ENCODE peak calls at places on chromosomes 7 and 10, in five cellular contexts. E is stimulated activated CD4-positive, alpha-beta T cell treated with anti-CD3 and anti-CD28 coated beads, Interleukin-15, amount 100 ng/mL, for 1 hour; Z is EH; R is heart right ventricle; G is DMS153. Y is an unnamed sample.

GRCh38 chr7:2639151-2639993 is 7.6 kb downstream of the TTYH3 start:
- DNase-seq in Z (no peak), G (no peak), E (no peak), R (peak; percentile 46), Y (no peak)

GRCh38 chr7:107118109-107118900 is 50.5 kb upstream of the HBP1 start:
- DNase-seq in Z (peak; percentile 56), E (no peak), G (no peak), R (no peak), Y (no peak)

GRCh38 chr10:14468022-14468421 is 137.3 kb upstream of the FRMD4A start:
- DNase-seq in R (no peak), G (no peak), Z (peak; percentile 13), E (no peak), Y (peak; percentile 55)

GRCh38 chr7:136957391-136957790 is 88.9 kb downstream of the CHRM2 start:
- DNase-seq in R (no peak), Z (peak; percentile 59), E (no peak), G (no peak), Y (no peak)

GRCh38 chr10:17340144-17340829 is 112.2 kb downstream of the VIM start:
- DNase-seq in Z (no peak), R (no peak), G (no peak), E (no peak), Y (no peak)

GRCh38 chr10:31836569-31837406 is 91.8 kb downstream of the ARHGAP12 start:
- DNase-seq in E (no peak), G (no peak), R (no peak), Z (peak; percentile 44), Y (peak; percentile 4)

GRCh38 chr7:16212032-16212431 is 209.3 kb downstream of the CRPPA start:
- DNase-seq in Z (no peak), G (no peak), E (no peak), R (no peak), Y (no peak)

GRCh38 chr10:7972367-7972766 is 82.1 kb upstream of the GATA3 start:
- DNase-seq in G (no peak), E (no peak), R (no peak), Z (no peak), Y (no peak)

GRCh38 chr7:43071604-43072003 is 40.8 kb upstream of the HECW1 start:
- DNase-seq in E (peak; percentile 1), Z (peak; percentile 16), G (no peak), R (no peak), Y (no peak)

GRCh38 chr7:157719705-157720655 is 383.2 kb downstream of the DNAJB6 start:
- DNase-seq in G (no peak), E (no peak), R (no peak), Z (no peak), Y (no peak)

GRCh38 chr7:134827436-134827835 is 48.0 kb downstream of the CALD1 start:
- DNase-seq in G (no peak), R (no peak), Z (no peak), E (no peak), Y (no peak)

GRCh38 chr10:132465889-132466519 is 69.0 kb downstream of the PWWP2B start:
- DNase-seq in Z (no peak), G (no peak), R (no peak), E (no peak), Y (no peak)

GRCh38 chr10:62760401-62760800 is 44.1 kb upstream of the ADO start:
- DNase-seq in E (no peak), G (no peak), Z (no peak), R (peak; percentile 19), Y (no peak)

GRCh38 chr10:80529604-80530003 is 8.1 kb upstream of the SH2D4B start:
- DNase-seq in E (no peak), R (no peak), Z (no peak), G (no peak), Y (no peak)

GRCh38 chr10:99339077-99339476 is 9.9 kb downstream of the CNNM1 start:
- DNase-seq in Z (peak; percentile 68), G (no peak), R (no peak), E (no peak), Y (no peak)

GRCh38 chr10:63664341-63664885 is 143.2 kb downstream of the REEP3 start:
- DNase-seq in R (no peak), G (peak; percentile 68), Z (no peak), E (no peak), Y (peak; percentile 77)

GRCh38 chr10:1454428-1454827 is 282.9 kb downstream of the ADARB2 start:
- DNase-seq in G (peak; percentile 51), R (no peak), Z (no peak), E (no peak), Y (no peak)

GRCh38 chr10:132481690-132482089 is 55.9 kb upstream of the INPP5A start:
- DNase-seq in G (no peak), Z (no peak), E (no peak), R (no peak), Y (no peak)

GRCh38 chr10:71259815-71260501 is 47.6 kb downstream of the UNC5B start:
- DNase-seq in Z (peak; percentile 24), G (no peak), E (no peak), R (peak; percentile 41), Y (no peak)

GRCh38 chr7:96004598-96004997 is 232.2 kb downstream of the DYNC1I1 start:
- DNase-seq in R (no peak), G (no peak), E (no peak), Z (peak; percentile 23), Y (no peak)

GRCh38 chr10:114309111-114309651 is 70.1 kb downstream of the VWA2 start:
- DNase-seq in R (no peak), Z (peak; percentile 58), G (no peak), E (no peak), Y (no peak)

GRCh38 chr7:108455524-108455832 is 758 bp downstream of the NRCAM start:
- DNase-seq in Z (no peak), G (no peak), E (no peak), R (no peak), Y (peak; percentile 80)

GRCh38 chr10:132248455-132249231 is 59.1 kb downstream of the STK32C start:
- DNase-seq in Z (peak; percentile 64), G (peak; percentile 38), R (peak; percentile 73), E (peak; percentile 60), Y (peak; percentile 86)

GRCh38 chr10:70418229-70418628 is 14.3 kb downstream of the EIF4EBP2 start:
- DNase-seq in G (no peak), E (no peak), Z (peak; percentile 63), R (no peak), Y (no peak)

GRCh38 chr7:41731486-41732278 is 28.8 kb upstream of the INHBA start:
- DNase-seq in Z (no peak), E (no peak), R (no peak), G (no peak), Y (no peak)

GRCh38 chr10:49620841-49621378 is 7.1 kb downstream of the CHAT start:
- DNase-seq in R (no peak), G (no peak), E (no peak), Z (no peak), Y (no peak)

GRCh38 chr10:17169807-17170206 is 31.7 kb downstream of the TRDMT1 start:
- DNase-seq in G (no peak), R (no peak), E (no peak), Z (no peak), Y (no peak)

GRCh38 chr10:79025113-79025832 is 43.5 kb upstream of the ZMIZ1 start:
- DNase-seq in R (no peak), G (peak; percentile 12), Z (no peak), E (no peak), Y (no peak)

GRCh38 chr7:128783143-128783799 is 7.7 kb upstream of the OPN1SW start:
- DNase-seq in G (no peak), E (no peak), Z (peak; percentile 91), R (peak; percentile 81), Y (peak; percentile 30)

GRCh38 chr10:103947799-103948198 is 19.1 kb upstream of the SLK start:
- DNase-seq in R (no peak), Z (no peak), G (no peak), E (no peak), Y (no peak)

GRCh38 chr7:155975490-155975889 is 163.2 kb upstream of the SHH start:
- DNase-seq in E (no peak), G (no peak), R (no peak), Z (no peak), Y (no peak)

GRCh38 chr10:72175166-72175565 is 40.6 kb upstream of the ANAPC16 start:
- DNase-seq in Z (peak; percentile 77), E (no peak), R (no peak), G (no peak), Y (no peak)

GRCh38 chr10:48667960-48668541 is 16.6 kb upstream of the WDFY4 start:
- DNase-seq in E (no peak), G (no peak), Z (no peak), R (no peak), Y (no peak)

GRCh38 chr10:100825946-100826660 is 80.7 kb downstream of the PAX2 start:
- DNase-seq in R (no peak), G (no peak), E (no peak), Z (no peak), Y (no peak)

GRCh38 chr10:132293416-132294195 is 14.1 kb downstream of the STK32C start:
- DNase-seq in R (no peak), Z (no peak), G (peak; percentile 17), E (no peak), Y (no peak)

GRCh38 chr7:1936531-1937251 is 266.6 kb downstream of the ELFN1 start:
- DNase-seq in R (peak; percentile 6), E (no peak), Z (no peak), G (no peak), Y (peak; percentile 55)

GRCh38 chr7:101622609-101623178 is 6.4 kb downstream of the MYL10 start:
- DNase-seq in G (no peak), E (no peak), R (no peak), Z (no peak), Y (no peak)

GRCh38 chr10:50576245-50576815 is 47.4 kb downstream of the SGMS1 start:
- DNase-seq in Z (peak; percentile 80), E (no peak), G (no peak), R (no peak), Y (no peak)